ENCODE peak calls at places on chromosomes 7 and 10, in eight cellular contexts. J is CD4-positive, alpha-beta T cell; E is body of pancreas; Y is brain microvascular endothelial cell; U is substantia nigra; X is A549; M is right lobe of liver; N is RWPE2. L is an unnamed sample.
A peak's percentile ranks its signal among the peaks of the same experiment; 100 is the strongest.

GRCh38 chr10:69506487-69506833 is 55.2 kb downstream of the TSPAN15 start:
- DNase-seq in E (no peak), Y (no peak), J (no peak), M (no peak), U (no peak), N (no peak), X (no peak), L (no peak)

GRCh38 chr10:23994459-23995046 is 214.4 kb upstream of the KIAA1217 start:
- DNase-seq in Y (peak; percentile 44), N (no peak), U (no peak), M (no peak), X (peak; percentile 52), E (peak; percentile 86), J (no peak), L (no peak)

GRCh38 chr7:14368285-14368684 is 378.8 kb upstream of the ETV1 start:
- DNase-seq in E (no peak), X (no peak), U (no peak), J (no peak), M (no peak), N (no peak), Y (no peak), L (peak; percentile 40)

GRCh38 chr7:132791036-132791435 is 214.8 kb upstream of the PLXNA4 start:
- DNase-seq in U (no peak), Y (no peak), X (no peak), J (no peak), N (no peak), E (no peak), M (no peak), L (no peak)

GRCh38 chr7:122143376-122143750 is 686 bp downstream of the AASS start:
- DNase-seq in U (peak; percentile 25), E (peak; percentile 33), M (no peak), X (no peak), J (no peak), Y (peak; percentile 9), N (peak; percentile 51), L (no peak)

GRCh38 chr7:6577369-6578113 is at the start of gene ZDHHC4:
- DNase-seq in U (peak; percentile 60), N (peak; percentile 86), J (peak; percentile 82), Y (peak; percentile 76), M (peak; percentile 91), E (peak; percentile 89), X (peak; percentile 93), L (no peak)

GRCh38 chr7:499853-500485 is 19.7 kb downstream of the PDGFA start:
- DNase-seq in U (no peak), E (peak; percentile 21), M (peak; percentile 52), N (peak; percentile 56), Y (no peak), X (no peak), J (no peak), L (no peak)

GRCh38 chr10:12067336-12067735 is 1.4 kb upstream of the DHTKD1 start:
- DNase-seq in N (no peak), J (no peak), Y (peak; percentile 69), M (no peak), X (peak; percentile 27), U (no peak), E (no peak), L (peak; percentile 72)

GRCh38 chr7:100827330-100828226 is at the start of gene EPHB4:
- DNase-seq in X (peak; percentile 91), U (no peak), Y (peak; percentile 65), M (peak; percentile 95), N (peak; percentile 87), E (peak; percentile 88), J (no peak), L (no peak)

GRCh38 chr10:87642486-87642885 is 17.2 kb upstream of the PAPSS2 start:
- DNase-seq in M (no peak), Y (no peak), N (no peak), E (no peak), J (no peak), X (no peak), U (no peak), L (no peak)
- H3K27ac ChIP-seq in M (no peak overlapping the region), Y (no peak overlapping the region), N (no peak overlapping the region), E (no peak overlapping the region), J (no peak overlapping the region), X (no peak overlapping the region), U (no peak overlapping the region), L (no peak overlapping the region)

DNA sequence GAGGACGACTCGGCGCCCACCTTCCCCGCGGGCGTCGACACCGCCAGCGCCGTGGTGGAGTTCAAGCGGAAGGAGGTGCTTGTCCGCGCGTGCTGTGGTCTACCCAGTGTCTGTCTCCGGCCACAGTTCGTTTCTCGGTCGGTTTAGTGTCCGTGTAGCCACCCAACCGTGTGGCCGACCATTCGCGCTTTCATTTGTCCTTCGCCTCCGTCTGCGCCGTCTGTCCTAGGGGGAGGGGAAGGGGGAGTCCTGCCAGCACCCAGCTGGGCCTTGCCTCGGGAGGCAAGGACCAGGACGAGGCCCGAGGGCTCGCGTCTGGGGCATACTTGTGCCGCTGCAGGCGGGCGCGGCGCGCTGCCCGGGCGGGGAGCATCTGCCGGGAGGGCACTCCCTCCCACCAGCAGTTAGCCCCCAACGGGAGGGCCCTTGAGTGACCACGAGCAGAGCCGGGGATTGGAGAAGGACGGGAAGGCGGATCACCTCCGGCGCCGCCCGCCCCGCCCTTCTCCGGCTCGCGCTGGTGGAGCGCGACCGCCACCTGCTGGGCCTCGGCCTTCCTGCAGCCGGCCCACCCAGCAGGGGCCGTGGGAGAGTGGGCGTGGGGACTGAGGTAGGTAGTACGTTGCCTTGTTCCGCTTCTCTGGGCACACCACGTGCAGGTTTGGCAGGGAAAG is 28.4 kb downstream of the RET start:
- DNase-seq in X (peak; percentile 70), Y (peak; percentile 52), E (peak; percentile 79), U (peak; percentile 33), J (peak; percentile 62), N (no peak), M (peak; percentile 78), L (no peak)
- H3K27ac ChIP-seq in X (peak overlapping the region; percentile 69), Y (no peak overlapping the region), E (no peak overlapping the region), U (no peak overlapping the region), J (no peak overlapping the region), N (no peak overlapping the region), M (no peak overlapping the region), L (no peak overlapping the region)

GRCh38 chr10:30737931-30738391 is 108.4 kb upstream of the LYZL2 start:
- DNase-seq in E (no peak), M (no peak), Y (no peak), X (no peak), N (no peak), U (no peak), J (no peak), L (no peak)
- H3K27ac ChIP-seq in E (no peak overlapping the region), M (no peak overlapping the region), Y (peak overlapping the region; percentile 90), X (peak overlapping the region; percentile 31), N (no peak overlapping the region), U (no peak overlapping the region), J (no peak overlapping the region), L (no peak overlapping the region)

GRCh38 chr7:2628137-2628482 is 3.7 kb upstream of the TTYH3 start:
- DNase-seq in N (no peak), X (peak; percentile 29), U (no peak), J (no peak), M (no peak), E (no peak), Y (no peak), L (no peak)

GRCh38 chr7:2627258-2628136 is 4.3 kb upstream of the TTYH3 start:
- DNase-seq in N (no peak), E (no peak), J (no peak), Y (no peak), U (no peak), X (no peak), M (no peak), L (no peak)

GRCh38 chr7:2626498-2627117 is 5.2 kb upstream of the TTYH3 start:
- DNase-seq in J (no peak), U (no peak), X (no peak), M (no peak), Y (no peak), E (peak; percentile 9), N (no peak), L (no peak)

GRCh38 chr7:2629740-2630681 is 1.8 kb upstream of the TTYH3 start:
- DNase-seq in E (peak; percentile 45), N (no peak), M (peak; percentile 92), U (no peak), X (peak; percentile 41), Y (no peak), J (no peak), L (no peak)

DNA sequence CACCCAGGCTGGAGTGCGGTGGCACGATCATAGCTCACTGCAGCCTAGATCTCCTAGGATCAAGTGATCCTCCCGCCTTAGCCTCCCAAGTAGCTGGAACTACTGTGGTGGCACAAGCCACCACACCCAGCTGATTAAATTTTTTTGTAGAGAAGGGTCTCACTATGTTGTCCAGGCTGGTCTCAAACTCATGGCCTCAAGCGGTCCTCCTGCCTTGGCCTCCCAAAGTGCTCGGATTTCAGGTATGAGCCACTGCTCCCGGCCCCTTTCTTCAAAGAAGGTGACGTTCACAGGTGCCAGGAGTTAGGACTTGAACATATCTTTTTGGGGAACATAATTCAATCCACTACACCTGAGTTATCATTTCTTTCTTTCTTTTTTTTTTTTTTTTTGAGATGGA is 2.9 kb upstream of the TTYH3 start:
- DNase-seq in J (no peak), E (no peak), U (no peak), M (no peak), Y (no peak), X (no peak), N (no peak), L (no peak)
- H3K27ac ChIP-seq in J (no peak overlapping the region), E (no peak overlapping the region), U (no peak overlapping the region), M (no peak overlapping the region), Y (no peak overlapping the region), X (no peak overlapping the region), N (no peak overlapping the region), L (peak overlapping the region; percentile 52)

DNA sequence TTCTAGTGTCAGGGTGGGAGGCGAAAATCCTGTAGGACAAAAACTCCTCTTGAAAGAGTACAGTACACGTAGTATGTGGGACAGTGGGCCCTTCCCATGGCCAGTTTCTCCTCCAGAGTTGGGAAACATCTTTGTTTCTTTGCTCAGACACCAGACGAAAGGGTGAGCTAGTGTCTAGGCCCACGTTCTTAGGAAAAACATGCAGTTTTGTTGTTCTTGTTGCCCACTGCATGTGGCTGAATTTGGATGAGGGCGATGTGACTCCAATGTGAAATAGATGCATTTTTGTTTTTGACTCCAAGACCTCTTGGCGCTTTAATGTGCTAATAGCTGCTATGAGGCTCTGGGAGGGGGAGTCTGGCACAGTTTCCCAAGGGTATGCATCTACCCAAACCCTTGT is 100.8 kb downstream of the ATXN7L1 start:
- DNase-seq in M (no peak), J (no peak), E (no peak), Y (peak; percentile 36), U (no peak), X (no peak), N (no peak), L (no peak)
- H3K27ac ChIP-seq in M (no peak overlapping the region), J (no peak overlapping the region), E (no peak overlapping the region), Y (peak overlapping the region; percentile 70), U (no peak overlapping the region), X (peak overlapping the region; percentile 49), N (peak overlapping the region; percentile 50), L (no peak overlapping the region)